ENCODE peak calls at places on chromosomes 1 and 21, in ten cellular contexts. H, Q, R, W, C, L, S, G, I and B are unnamed samples.

GRCh38 chr21:25963186-25963585 is 207.4 kb downstream of the APP start:
- DNase-seq in H (peak; percentile 74), Q (peak; percentile 74), R (no peak), W (no peak), C (peak; percentile 69), L (no peak), S (no peak), G (peak; percentile 92), I (no peak), B (no peak)

GRCh38 chr1:68361511-68361910 is 88.2 kb downstream of the RPE65 start:
- DNase-seq in H (peak; percentile 53), Q (peak; percentile 66), R (no peak), W (no peak), C (no peak), L (no peak), S (no peak), G (peak; percentile 16), I (no peak), B (no peak)

GRCh38 chr1:197884173-197884572 is 18.3 kb upstream of the C1orf53 start:
- DNase-seq in H (no peak), Q (no peak), R (no peak), W (no peak), C (no peak), L (no peak), S (no peak), G (no peak), I (no peak), B (no peak)

GRCh38 chr21:45934570-45934969 is 47.0 kb upstream of the COL6A1 start:
- DNase-seq in H (no peak), Q (no peak), R (no peak), W (no peak), C (no peak), L (no peak), S (no peak), G (no peak), I (no peak), B (no peak)

GRCh38 chr1:110034451-110035235 is at the start of gene STRIP1:
- DNase-seq in H (peak; percentile 98), Q (peak; percentile 99), R (peak; percentile 83), W (peak; percentile 91), C (peak; percentile 79), L (peak; percentile 87), S (peak; percentile 96), G (peak; percentile 98), I (peak; percentile 93), B (peak; percentile 90)

GRCh38 chr1:240363315-240363714 is 248.6 kb downstream of the GREM2 start:
- DNase-seq in H (no peak), Q (no peak), R (no peak), W (no peak), C (no peak), L (no peak), S (no peak), G (no peak), I (no peak), B (no peak)

GRCh38 chr1:44239337-44239960 is 26.2 kb downstream of the DMAP1 start:
- DNase-seq in H (peak; percentile 51), Q (peak; percentile 35), R (no peak), W (no peak), C (no peak), L (no peak), S (peak; percentile 56), G (peak; percentile 50), I (no peak), B (no peak)

GRCh38 chr1:6783956-6784559 is 1.2 kb upstream of the CAMTA1 start:
- DNase-seq in H (peak; percentile 20), Q (peak; percentile 39), R (no peak), W (peak; percentile 85), C (no peak), L (no peak), S (no peak), G (no peak), I (no peak), B (peak; percentile 17)

GRCh38 chr1:64663654-64664053 is 81.2 kb upstream of the RAVER2 start:
- DNase-seq in H (peak; percentile 52), Q (peak; percentile 13), R (no peak), W (no peak), C (no peak), L (no peak), S (no peak), G (peak; percentile 9), I (no peak), B (peak; percentile 20)

GRCh38 chr1:108719654-108720435 is 7.1 kb downstream of the FNDC7 start:
- DNase-seq in H (peak; percentile 78), Q (peak; percentile 97), R (no peak), W (no peak), C (peak; percentile 12), L (peak; percentile 63), S (no peak), G (peak; percentile 90), I (no peak), B (peak; percentile 8)